ENCODE peak calls at places on chromosomes 13 and 19, in six cellular contexts. I is body of pancreas; P is esophagus squamous epithelium; Z is foreskin fibroblast; J is progenitor cell of endocrine pancreas; E is CD4-positive, alpha-beta T cell. W is an unnamed sample.

GRCh38 chr13:73399347-73400216 is 340.8 kb downstream of the KLF5 start:
- DNase-seq in P (no peak), E (no peak), I (peak), J (no peak), Z (no peak), W (no peak)

GRCh38 chr19:6589711-6590457 is 1.1 kb downstream of the CD70 start:
- DNase-seq in E (no peak), J (no peak), Z (no peak), I (no peak), P (no peak), W (no peak)

GRCh38 chr13:81990652-81991051 is 1649.7 kb upstream of the SPRY2 start:
- DNase-seq in P (no peak), Z (no peak), I (no peak), E (no peak), J (no peak), W (no peak)

GRCh38 chr19:7250951-7251350 is 43.3 kb downstream of the INSR start:
- DNase-seq in I (no peak), E (no peak), P (no peak), J (no peak), Z (no peak), W (no peak)

GRCh38 chr13:72820156-72820897 is 38.4 kb downstream of the PIBF1 start:
- DNase-seq in J (no peak), P (no peak), Z (peak), I (no peak), E (no peak), W (no peak)

GRCh38 chr13:24644051-24644450 is 36.2 kb upstream of the ATP12A start:
- DNase-seq in E (no peak), J (no peak), P (no peak), Z (peak), I (no peak), W (no peak)

GRCh38 chr13:25232937-25233515 is 54.3 kb downstream of the MTMR6 start:
- DNase-seq in E (no peak), P (no peak), J (no peak), Z (peak), I (no peak), W (peak)

GRCh38 chr19:44512326-44513298 is 12.3 kb upstream of the ZNF180 start:
- DNase-seq in J (peak), Z (peak), I (no peak), E (no peak), P (no peak), W (peak)

GRCh38 chr13:44368599-44369368 is 4.8 kb upstream of the SERP2 start:
- DNase-seq in P (no peak), J (no peak), Z (no peak), I (no peak), E (no peak), W (no peak)

GRCh38 chr19:17762505-17763229 is 11.4 kb downstream of the FCHO1 start:
- DNase-seq in Z (peak), P (no peak), E (no peak), J (no peak), I (no peak), W (no peak)

GRCh38 chr13:28220166-28220565 is 81.8 kb downstream of the PAN3 start:
- DNase-seq in I (no peak), E (no peak), P (no peak), Z (peak), J (no peak), W (no peak)

GRCh38 chr19:17835182-17836006 is 12.4 kb downstream of the JAK3 start:
- DNase-seq in P (no peak), J (no peak), E (no peak), Z (no peak), I (no peak), W (no peak)

DNA sequence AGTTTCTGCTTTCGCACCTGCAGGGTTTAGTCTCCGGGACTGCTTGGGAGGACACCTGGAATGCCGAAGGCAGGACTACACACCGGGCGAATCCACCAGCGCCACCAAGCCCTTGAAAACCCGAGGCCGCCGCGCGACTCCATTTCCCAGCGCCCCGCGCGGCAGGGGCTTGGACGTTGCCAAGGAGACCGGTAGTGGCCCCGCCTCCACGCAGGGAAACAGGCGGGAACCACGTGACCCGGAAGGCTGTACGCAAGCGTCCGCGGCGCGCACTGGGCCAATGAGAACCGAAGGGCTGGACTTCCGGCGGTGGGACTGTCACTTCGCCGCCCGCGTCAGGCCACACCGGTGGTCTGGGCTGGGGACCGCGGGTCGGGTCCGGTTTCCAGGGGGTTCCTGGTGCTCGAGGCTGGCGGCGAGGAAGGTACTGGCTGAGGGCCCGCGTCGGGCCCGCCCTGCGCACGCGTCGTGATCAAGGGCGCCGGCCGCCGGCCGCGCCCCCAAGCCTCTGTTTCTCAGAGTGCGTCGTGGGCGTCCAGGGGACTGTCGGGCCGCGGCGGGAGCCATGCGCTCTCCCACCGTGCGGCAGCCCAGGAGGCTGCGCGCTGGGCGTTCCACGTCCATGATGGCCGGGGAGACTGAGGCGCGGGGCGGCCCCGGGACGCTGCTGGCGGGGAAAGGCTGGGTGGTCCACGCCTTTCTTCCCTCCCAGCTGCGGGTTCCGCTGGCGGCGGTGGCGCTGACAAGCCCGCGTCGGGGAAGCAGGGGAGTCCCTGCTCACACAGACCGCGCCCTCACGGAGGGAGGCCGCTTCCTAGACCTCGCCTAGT is at the start of gene ZNF324:
- DNase-seq in I (peak), Z (peak), E (peak), P (peak), J (peak), W (peak)
- TF ChIP-seq CTCF in I (peak), Z (no peak), E (no peak), P (no peak), J (no peak), W (peak)

DNA sequence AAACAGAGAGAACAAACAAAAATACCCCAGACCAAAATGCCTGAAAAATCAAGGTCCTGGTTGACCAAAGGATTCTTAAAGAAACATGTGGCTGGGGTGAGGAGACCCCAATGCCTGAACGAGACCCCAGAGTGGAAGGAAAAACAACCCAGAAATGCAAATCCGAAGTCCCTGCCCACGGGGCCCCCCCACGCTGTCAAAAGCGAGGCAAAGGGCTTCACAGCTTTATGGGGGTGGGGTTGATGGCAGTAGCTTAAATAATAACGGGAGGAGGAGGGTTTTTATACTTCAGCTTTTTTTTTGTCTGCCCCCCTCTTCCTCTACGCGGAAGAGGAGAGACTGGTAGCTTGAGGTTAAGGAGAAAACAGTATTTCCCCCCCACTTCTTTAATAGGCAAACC is 18.3 kb downstream of the QPCTL start:
- DNase-seq in P (no peak), J (no peak), Z (no peak), I (no peak), E (no peak), W (no peak)
- TF ChIP-seq CTCF in P (no peak), J (no peak), Z (no peak), I (no peak), E (no peak), W (no peak)

GRCh38 chr13:35833571-35834305 is 297.4 kb downstream of the DCLK1 start:
- DNase-seq in I (no peak), Z (no peak), P (no peak), J (no peak), E (no peak), W (no peak)

GRCh38 chr13:35830850-35831450 is 300.2 kb downstream of the DCLK1 start:
- DNase-seq in Z (no peak), J (no peak), I (no peak), E (no peak), P (no peak), W (no peak)

GRCh38 chr13:35836476-35836875 is 294.7 kb downstream of the DCLK1 start:
- DNase-seq in J (no peak), I (no peak), E (no peak), Z (peak), P (no peak), W (no peak)

GRCh38 chr13:35832551-35832950 is 298.6 kb downstream of the DCLK1 start:
- DNase-seq in J (no peak), I (no peak), E (no peak), P (no peak), Z (no peak), W (no peak)

GRCh38 chr13:35833031-35833430 is 298.2 kb downstream of the DCLK1 start:
- DNase-seq in J (no peak), P (no peak), Z (no peak), I (no peak), E (no peak), W (no peak)
- TF ChIP-seq CTCF in J (no peak), P (no peak), Z (no peak), I (no peak), E (no peak), W (no peak)

DNA sequence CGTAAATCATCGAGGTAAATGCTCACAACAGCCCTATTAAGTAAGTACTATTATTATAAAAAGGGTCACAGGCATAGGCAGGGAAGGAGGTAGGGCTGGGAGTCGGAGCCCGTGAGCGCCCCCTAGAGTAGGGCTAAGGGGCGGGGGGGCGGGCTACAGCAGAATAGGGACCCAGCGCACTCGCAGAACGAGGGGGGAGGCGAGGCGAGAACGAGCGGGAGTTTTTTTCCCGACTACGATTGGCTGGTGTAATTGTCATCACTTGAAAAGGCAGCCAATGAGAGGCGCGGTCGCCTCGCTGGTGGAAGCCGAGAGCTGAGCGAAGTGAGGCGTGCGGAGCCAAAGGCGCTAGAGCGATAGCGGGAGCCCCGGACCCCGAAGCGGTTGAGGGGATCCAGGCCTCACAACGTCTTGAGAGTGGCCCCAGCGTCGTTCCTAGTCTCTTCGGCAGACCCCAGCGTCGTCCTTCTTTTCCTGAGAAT is 24.2 kb downstream of the KEAP1 start:
- DNase-seq in I (peak), Z (peak), E (peak), P (peak), J (peak), W (peak)
- TF ChIP-seq CTCF in I (peak), Z (peak), E (peak), P (peak), J (peak), W (no peak)

DNA sequence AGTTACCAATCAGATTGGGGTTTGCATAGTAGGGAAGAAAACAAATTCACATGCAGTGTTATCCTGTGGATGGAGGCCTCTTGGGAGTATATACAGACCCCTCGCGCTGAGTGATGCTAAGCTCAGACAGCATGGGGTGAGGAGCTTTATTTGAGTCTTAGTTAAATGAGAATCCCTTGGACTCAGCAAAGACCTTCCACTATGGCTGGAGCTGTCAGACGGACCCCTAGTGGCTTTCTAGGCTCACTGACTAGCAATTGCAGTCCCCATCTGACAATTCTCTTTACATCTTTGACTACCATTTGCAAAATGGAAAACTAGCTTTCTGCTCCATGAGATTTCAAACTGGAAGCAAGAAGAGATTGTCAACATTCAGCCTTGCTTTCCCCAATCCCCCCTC is 90.4 kb downstream of the STOML3 start:
- DNase-seq in I (no peak), Z (no peak), P (no peak), J (no peak), E (no peak), W (no peak)
- TF ChIP-seq CTCF in I (no peak), Z (no peak), P (no peak), J (peak), E (no peak), W (no peak)

DNA sequence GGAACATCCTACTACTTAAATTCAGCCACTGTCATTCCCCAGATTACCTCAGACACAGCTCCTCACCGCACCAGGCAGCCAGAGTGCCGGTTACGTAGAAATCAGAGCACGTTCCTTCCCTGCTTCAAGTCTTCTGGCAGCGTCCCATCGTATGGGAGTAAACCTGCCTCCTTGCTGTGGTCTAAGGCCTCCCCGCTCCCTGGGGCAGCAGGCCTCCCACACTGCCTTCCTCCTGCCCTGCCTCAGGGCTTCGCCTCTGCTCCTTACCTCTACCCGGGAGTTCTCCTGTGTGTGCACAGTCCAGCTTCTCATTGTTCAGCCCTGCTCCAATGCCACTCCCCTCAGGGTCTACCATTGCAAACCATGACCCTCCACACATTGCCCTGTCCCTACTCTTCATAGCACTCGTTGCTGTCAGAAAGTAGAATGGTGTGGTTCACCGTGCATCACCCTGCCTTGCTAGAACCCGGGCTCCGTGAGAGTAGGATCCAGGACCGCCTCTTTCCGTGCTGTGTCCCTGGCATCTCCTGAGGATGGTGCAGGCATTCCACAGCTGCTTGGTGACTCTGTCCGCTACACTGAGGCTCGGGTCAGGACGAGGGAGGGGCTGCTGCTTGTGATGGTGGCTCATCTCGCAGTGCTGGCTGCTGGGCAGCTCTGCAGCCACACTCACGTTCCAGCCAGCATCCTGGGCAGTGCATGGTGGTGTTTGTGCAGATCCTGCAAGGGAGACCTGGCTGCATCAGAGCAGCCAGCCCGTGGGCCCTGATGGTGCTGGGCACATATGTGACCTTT is 6.9 kb downstream of the POP4 start:
- DNase-seq in P (no peak), I (no peak), E (no peak), Z (no peak), J (no peak), W (no peak)
- TF ChIP-seq CTCF in P (no peak), I (no peak), E (no peak), Z (no peak), J (no peak), W (no peak)

GRCh38 chr19:40393894-40394815 is 4.2 kb upstream of the HIPK4 start:
- DNase-seq in E (no peak), Z (no peak), I (no peak), P (no peak), J (no peak), W (no peak)

GRCh38 chr19:40394816-40395210 is 4.8 kb upstream of the HIPK4 start:
- DNase-seq in I (no peak), P (no peak), J (no peak), Z (no peak), E (no peak), W (no peak)

GRCh38 chr19:40390084-40390742 is at the start of gene HIPK4:
- DNase-seq in E (no peak), Z (no peak), I (no peak), P (no peak), J (no peak), W (no peak)

GRCh38 chr19:40392123-40392522 is 2.1 kb upstream of the HIPK4 start:
- DNase-seq in J (no peak), I (no peak), Z (no peak), E (no peak), P (no peak), W (no peak)

GRCh38 chr19:40392894-40393517 is 3.0 kb upstream of the HIPK4 start:
- DNase-seq in I (peak), P (no peak), Z (peak), E (no peak), J (no peak), W (no peak)
- TF ChIP-seq CTCF in I (peak), P (peak), Z (peak), E (no peak), J (no peak), W (peak)

GRCh38 chr13:79497852-79498251 is 16.9 kb downstream of the NDFIP2 start:
- DNase-seq in Z (no peak), J (no peak), P (no peak), E (no peak), I (no peak), W (no peak)

GRCh38 chr13:79503473-79504017 is 22.6 kb downstream of the NDFIP2 start:
- DNase-seq in I (no peak), E (no peak), J (no peak), Z (no peak), P (no peak), W (no peak)

GRCh38 chr13:79500829-79501228 is 19.9 kb downstream of the NDFIP2 start:
- DNase-seq in Z (no peak), I (no peak), E (no peak), J (no peak), P (no peak), W (no peak)

GRCh38 chr13:79501538-79502232 is 20.7 kb downstream of the NDFIP2 start:
- DNase-seq in J (no peak), Z (peak), P (no peak), E (no peak), I (no peak), W (no peak)

GRCh38 chr13:79503069-79503468 is 22.1 kb downstream of the NDFIP2 start:
- DNase-seq in E (no peak), Z (no peak), P (no peak), J (no peak), I (no peak), W (no peak)
- TF ChIP-seq CTCF in E (no peak), Z (no peak), P (no peak), J (no peak), I (no peak), W (no peak)

DNA sequence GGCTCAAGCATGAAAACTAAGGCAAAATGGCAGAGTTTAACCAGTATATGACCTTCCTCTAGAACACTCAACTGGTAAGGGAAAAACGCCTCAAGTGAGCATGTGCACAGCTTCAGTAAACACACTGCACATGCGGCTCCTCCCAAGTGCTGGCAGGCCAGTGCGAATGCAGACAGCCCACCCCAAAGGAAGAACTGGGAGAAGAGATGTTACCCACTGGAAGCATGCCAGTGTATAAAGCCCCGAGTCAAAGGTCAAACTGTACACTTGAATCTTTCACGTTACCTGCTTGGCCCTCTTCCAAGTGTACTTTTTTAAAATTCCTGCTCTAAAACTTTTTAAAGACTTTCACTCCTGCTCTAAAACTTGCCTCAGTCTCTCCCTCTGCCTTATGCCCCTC is 19.2 kb upstream of the RCBTB1 start:
- DNase-seq in E (no peak), I (peak), Z (peak), J (no peak), P (no peak), W (no peak)
- TF ChIP-seq CTCF in E (no peak), I (no peak), Z (no peak), J (no peak), P (no peak), W (no peak)

GRCh38 chr13:95204231-95204765 is 97.0 kb downstream of the ABCC4 start:
- DNase-seq in E (no peak), P (no peak), J (no peak), I (no peak), Z (no peak), W (no peak)
- TF ChIP-seq CTCF in E (no peak), P (no peak), J (no peak), I (no peak), Z (no peak), W (no peak)